ENCODE peak calls at places on chromosomes 3 and 15, in nine cellular contexts. O, M, C, N, V, H, Y, A and I are unnamed samples.

GRCh38 chr3:111768571-111769100 is 90.4 kb upstream of the PHLDB2 start:
- DNase-seq in O (no peak), C (peak), M (no peak), H (peak), N (no peak), A (no peak), Y (no peak), V (peak), I (no peak)

GRCh38 chr3:149626671-149627070 is 31.2 kb downstream of the WWTR1 start:
- DNase-seq in M (no peak), A (no peak), N (no peak), V (no peak), O (no peak), H (no peak), C (no peak), Y (no peak), I (no peak)

GRCh38 chr15:78242128-78242527 is 7.8 kb upstream of the ACSBG1 start:
- DNase-seq in O (peak), H (peak), C (no peak), A (no peak), Y (peak), N (peak), M (no peak), V (peak), I (peak)

GRCh38 chr3:30440147-30440604 is 166.2 kb upstream of the TGFBR2 start:
- DNase-seq in V (peak), Y (no peak), O (no peak), C (no peak), M (no peak), A (no peak), H (peak), N (no peak), I (no peak)

GRCh38 chr15:101023501-101024110 is 104.4 kb downstream of the LRRK1 start:
- DNase-seq in Y (peak), H (no peak), N (peak), C (no peak), V (no peak), M (no peak), O (no peak), A (no peak), I (no peak)

GRCh38 chr3:138009476-138010272 is at the start of gene CLDN18:
- DNase-seq in A (no peak), H (no peak), N (no peak), M (no peak), C (no peak), O (peak), Y (no peak), V (no peak), I (no peak)

GRCh38 chr3:78645628-78646310 is 1122.0 kb downstream of the ROBO1 start:
- DNase-seq in Y (peak), C (peak), A (no peak), H (peak), N (no peak), V (peak), O (peak), M (no peak), I (no peak)

GRCh38 chr15:70190965-70191364 is 93.2 kb upstream of the TLE3 start:
- DNase-seq in M (no peak), N (no peak), O (no peak), H (no peak), C (no peak), V (no peak), A (no peak), Y (no peak), I (no peak)

GRCh38 chr15:37900286-37901221 is 33.9 kb upstream of the TMCO5A start:
- DNase-seq in C (peak), A (no peak), Y (no peak), N (no peak), M (no peak), O (no peak), V (peak), H (peak), I (no peak)

GRCh38 chr3:149808209-149808829 is 4.7 kb upstream of the RNF13 start:
- DNase-seq in N (peak), C (peak), Y (peak), A (peak), O (peak), V (peak), H (peak), M (peak), I (peak)

GRCh38 chr3:25861566-25861965 is 71.7 kb downstream of the OXSM start:
- DNase-seq in N (no peak), A (no peak), V (no peak), C (no peak), O (no peak), M (no peak), Y (no peak), H (no peak), I (no peak)

GRCh38 chr3:104206925-104207324 is 1159.8 kb upstream of the ALCAM start:
- DNase-seq in C (no peak), V (peak), Y (no peak), A (no peak), N (no peak), M (no peak), H (no peak), O (no peak), I (no peak)

GRCh38 chr15:41417812-41418211 is 917 bp downstream of the RTF1 start:
- DNase-seq in C (peak), N (no peak), O (peak), H (peak), V (no peak), A (no peak), M (no peak), Y (no peak), I (no peak)

GRCh38 chr3:143135150-143135549 is 15.6 kb downstream of the CHST2 start:
- DNase-seq in O (no peak), C (peak), M (no peak), A (no peak), N (no peak), V (peak), Y (no peak), H (peak), I (no peak)

GRCh38 chr3:103794656-103795055 is 1359.8 kb downstream of the ZPLD1 start:
- DNase-seq in V (peak), Y (no peak), N (no peak), O (peak), H (no peak), C (no peak), A (no peak), M (no peak), I (no peak)

GRCh38 chr3:59451041-59451763 is 401.4 kb upstream of the CFAP20DC start:
- DNase-seq in A (no peak), M (peak), H (no peak), C (peak), N (no peak), V (no peak), Y (no peak), O (no peak), I (peak)

GRCh38 chr15:88375234-88375926 is 91.8 kb downstream of the MRPL46 start:
- DNase-seq in V (no peak), N (no peak), O (peak), A (no peak), M (no peak), C (peak), Y (no peak), H (peak), I (peak)

GRCh38 chr3:172520332-172520831 is 2.8 kb downstream of the TNFSF10 start:
- DNase-seq in Y (no peak), N (no peak), H (peak), M (peak), A (no peak), O (no peak), C (peak), V (no peak), I (peak)

GRCh38 chr3:133931084-133931483 is 35.4 kb upstream of the RAB6B start:
- DNase-seq in N (peak), H (no peak), O (no peak), M (no peak), V (no peak), A (no peak), C (no peak), Y (no peak), I (no peak)

GRCh38 chr15:81073796-81074195 is 60.3 kb upstream of the CFAP161 start:
- DNase-seq in N (no peak), V (no peak), C (no peak), A (no peak), M (no peak), H (peak), O (no peak), Y (no peak), I (peak)

GRCh38 chr3:156461889-156462288 is 93.0 kb downstream of the SSR3 start:
- DNase-seq in M (no peak), N (no peak), O (no peak), C (no peak), H (no peak), A (no peak), Y (no peak), V (no peak), I (no peak)

GRCh38 chr3:173892547-173892946 is 495.0 kb downstream of the NLGN1 start:
- DNase-seq in H (no peak), C (no peak), Y (no peak), N (no peak), A (no peak), O (no peak), M (no peak), V (peak), I (no peak)

GRCh38 chr3:62911531-62911930 is 36.3 kb upstream of the CADPS start:
- DNase-seq in M (no peak), H (no peak), C (no peak), Y (no peak), A (no peak), N (no peak), O (no peak), V (no peak), I (no peak)

GRCh38 chr15:38325290-38325990 is 72.8 kb downstream of the SPRED1 start:
- DNase-seq in O (no peak), A (no peak), V (no peak), N (no peak), Y (no peak), H (peak), C (no peak), M (no peak), I (no peak)

GRCh38 chr3:195823286-195823685 is 11.6 kb upstream of the MUC4 start:
- DNase-seq in Y (no peak), N (no peak), C (no peak), H (no peak), V (no peak), M (no peak), O (no peak), A (no peak), I (no peak)

GRCh38 chr15:81792646-81793045 is 253.2 kb downstream of the MEX3B start:
- DNase-seq in O (no peak), C (no peak), A (no peak), N (no peak), H (no peak), Y (no peak), M (no peak), V (no peak), I (no peak)

GRCh38 chr3:114392831-114393230 is 99.0 kb downstream of the TIGIT start:
- DNase-seq in C (no peak), N (no peak), Y (no peak), M (no peak), V (no peak), A (no peak), H (no peak), O (no peak), I (no peak)

GRCh38 chr3:192188218-192188835 is 539.0 kb downstream of the FGF12 start:
- DNase-seq in M (no peak), O (peak), Y (peak), H (peak), N (no peak), C (peak), V (peak), A (peak), I (peak)

GRCh38 chr3:177441813-177442646 is 244.7 kb upstream of the TBL1XR1 start:
- DNase-seq in M (peak), C (no peak), O (no peak), V (no peak), Y (no peak), N (no peak), A (no peak), H (no peak), I (no peak)

GRCh38 chr3:171459130-171459941 is 869 bp downstream of the TNIK start:
- DNase-seq in A (peak), N (peak), O (peak), H (peak), C (peak), Y (peak), V (peak), M (peak), I (peak)

GRCh38 chr3:53166781-53167291 is 5.8 kb downstream of the PRKCD start:
- DNase-seq in C (no peak), H (peak), N (peak), M (no peak), Y (peak), O (no peak), A (peak), V (peak), I (no peak)

DNA sequence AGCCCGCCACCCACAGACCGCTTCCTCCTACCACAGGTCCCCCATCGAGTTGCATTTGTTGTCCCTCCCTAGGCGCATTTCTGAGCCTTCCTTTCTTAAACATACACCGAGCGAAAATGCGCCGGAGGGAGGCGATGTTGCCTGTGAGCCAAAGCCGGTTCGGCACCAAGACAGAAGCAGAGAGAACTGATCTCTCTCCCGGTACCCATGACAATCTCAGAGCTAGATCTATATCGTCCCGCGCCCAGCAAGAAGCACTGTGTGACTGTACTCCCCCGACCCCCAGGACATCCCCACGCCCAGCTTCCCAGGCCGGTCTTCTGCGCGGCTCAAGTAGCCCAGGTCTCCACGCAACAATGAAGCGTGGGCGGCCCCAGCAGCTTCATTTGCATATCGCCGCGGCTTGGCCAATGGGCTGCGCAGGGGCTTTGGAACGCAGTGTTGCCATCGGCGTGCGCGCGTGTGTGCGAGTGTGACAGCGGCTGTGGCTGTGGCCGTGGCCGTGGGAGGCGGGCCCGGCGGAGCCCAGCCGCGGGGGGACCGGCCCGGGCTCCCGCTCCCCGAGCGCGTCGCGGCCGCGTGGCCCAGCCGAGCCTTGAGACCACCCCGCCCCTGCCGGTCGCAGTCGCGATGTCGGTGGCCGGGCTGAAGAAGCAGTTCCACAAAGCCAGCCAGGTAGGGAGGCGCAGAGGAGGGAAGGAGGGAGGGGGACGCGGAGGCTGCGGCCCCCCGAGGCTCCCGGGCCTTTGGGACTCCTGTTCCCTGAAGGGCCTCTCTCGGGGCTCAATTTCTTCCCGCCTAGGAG is at the start of gene SH3GL3:
- DNase-seq in N (peak), C (peak), Y (peak), O (peak), V (peak), M (peak), A (peak), H (peak), I (peak)
- TF ChIP-seq CTCF in N (peak), C (peak), Y (no peak), O (peak), V (peak), M (no peak), A (no peak), H (peak), I (peak)

DNA sequence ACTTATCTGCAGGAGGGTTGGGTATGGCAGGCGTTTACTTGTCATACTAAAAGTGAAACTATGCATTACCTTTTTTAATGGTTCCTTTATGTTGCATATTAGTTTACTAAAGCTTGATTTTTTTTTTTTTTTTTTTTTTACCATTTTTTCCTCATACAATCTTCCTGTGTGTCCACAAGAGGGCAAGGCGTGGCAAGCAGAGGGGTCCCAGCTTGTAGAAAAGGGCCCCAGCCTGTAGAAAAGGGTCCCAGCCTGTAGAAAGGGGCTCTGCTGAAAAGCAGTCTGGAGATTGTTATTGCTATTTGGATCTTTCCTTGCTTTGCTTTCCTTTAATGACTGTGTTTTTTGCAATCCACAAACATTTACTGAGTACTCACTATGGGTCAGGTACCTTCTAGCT is 21.9 kb downstream of the MKRN2 start:
- DNase-seq in M (no peak), A (no peak), O (no peak), V (no peak), C (no peak), N (no peak), H (no peak), Y (no peak), I (no peak)
- TF ChIP-seq CTCF in M (peak), A (no peak), O (peak), V (peak), C (no peak), N (no peak), H (peak), Y (no peak), I (peak)

GRCh38 chr3:77159182-77159581 is 119.3 kb downstream of the ROBO2 start:
- DNase-seq in M (no peak), H (peak), V (peak), A (no peak), O (peak), Y (no peak), N (no peak), C (no peak), I (no peak)
- TF ChIP-seq CTCF in M (no peak), H (peak), V (peak), A (no peak), O (peak), Y (no peak), N (no peak), C (no peak), I (no peak)

GRCh38 chr15:85316244-85316934 is 64.0 kb upstream of the AKAP13 start:
- DNase-seq in H (peak), O (no peak), V (peak), M (no peak), Y (no peak), N (no peak), C (no peak), A (no peak), I (peak)

GRCh38 chr15:85314653-85315052 is 65.8 kb upstream of the AKAP13 start:
- DNase-seq in C (no peak), M (no peak), V (no peak), Y (no peak), O (no peak), H (no peak), N (no peak), A (no peak), I (peak)

GRCh38 chr15:85314139-85314538 is 66.3 kb upstream of the AKAP13 start:
- DNase-seq in C (no peak), O (no peak), N (no peak), Y (no peak), A (no peak), H (no peak), M (no peak), V (no peak), I (no peak)

GRCh38 chr15:85318732-85319076 is 61.7 kb upstream of the AKAP13 start:
- DNase-seq in A (no peak), H (no peak), O (no peak), M (no peak), C (no peak), N (no peak), V (no peak), Y (no peak), I (peak)

DNA sequence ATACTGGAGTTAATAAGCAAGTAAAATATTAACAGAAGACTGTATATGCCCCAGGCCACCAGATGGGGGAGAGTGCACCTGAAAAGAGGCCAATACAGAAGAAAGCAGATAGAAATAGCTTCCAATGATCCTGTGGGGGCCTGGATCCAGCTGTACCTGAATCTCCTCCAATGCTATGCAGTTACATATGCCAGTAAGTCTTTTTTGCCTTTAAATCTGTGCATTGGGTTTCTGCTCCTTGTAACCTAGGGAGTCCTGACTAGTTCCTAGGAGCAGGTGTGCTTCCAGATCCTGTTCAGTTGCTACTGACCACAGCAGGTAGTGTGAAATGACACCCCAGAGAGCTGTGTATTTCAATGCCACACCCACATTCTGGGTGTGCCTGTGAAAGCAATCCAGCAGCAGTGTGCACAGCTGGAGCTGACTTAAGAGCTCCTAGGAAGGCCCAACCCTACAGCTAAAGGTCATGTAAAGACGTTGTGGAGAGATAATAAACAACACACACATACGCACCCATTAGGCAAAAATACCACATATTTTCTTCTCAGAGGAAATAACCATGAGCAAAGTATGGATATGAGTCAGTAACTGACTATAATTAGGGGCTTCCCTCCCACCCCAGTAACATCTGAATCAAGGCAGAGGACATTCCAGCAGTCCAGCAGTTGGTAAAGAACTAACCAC is 62.2 kb upstream of the AKAP13 start:
- DNase-seq in H (peak), C (peak), N (no peak), Y (no peak), V (peak), O (no peak), A (no peak), M (peak), I (peak)
- TF ChIP-seq CTCF in H (peak), C (no peak), N (no peak), Y (no peak), V (peak), O (no peak), A (peak), M (peak), I (no peak)